ENCODE peak calls at places on chromosomes 1 and 21, in eight cellular contexts. Y is NCI-H2107; Z is T47D; L is stimulated activated naive CD8-positive, alpha-beta T cell treated with anti-CD3 and anti-CD28 coated beads, Interleukin-15, amount 100 ng/mL, for 72 hours; T is HTR-8/SVneo; O is G401; E is M059J; A is T-helper 17 cell. U is an unnamed sample.
A peak's percentile ranks its signal among the peaks of the same experiment; 100 is the strongest.

GRCh38 chr1:59415876-59416275 is 119.0 kb downstream of the FGGY start:
- DNase-seq in Y (no peak), Z (no peak), L (no peak), T (no peak), O (no peak), E (peak; percentile 57), A (no peak), U (no peak)

GRCh38 chr21:16279658-16280581 is 550.1 kb downstream of the USP25 start:
- DNase-seq in Y (no peak), Z (peak; percentile 25), L (no peak), T (no peak), O (peak; percentile 62), E (peak; percentile 50), A (no peak), U (peak; percentile 100)

GRCh38 chr1:25710583-25711347 is 89.2 kb upstream of the SELENON start:
- DNase-seq in Y (no peak), Z (no peak), L (no peak), T (no peak), O (no peak), E (peak; percentile 16), A (no peak), U (no peak)

GRCh38 chr1:8407652-8408051 is 89.7 kb downstream of the SLC45A1 start:
- DNase-seq in Y (no peak), Z (no peak), L (no peak), T (no peak), O (no peak), E (no peak), A (no peak), U (no peak)

GRCh38 chr1:203765029-203765837 is at the start of gene LAX1:
- DNase-seq in Y (no peak), Z (no peak), L (peak; percentile 86), T (no peak), O (no peak), E (no peak), A (peak; percentile 13), U (no peak)

GRCh38 chr1:2499986-2500596 is 24.0 kb downstream of the PLCH2 start:
- DNase-seq in Y (no peak), Z (no peak), L (peak; percentile 38), T (no peak), O (no peak), E (no peak), A (no peak), U (no peak)

GRCh38 chr21:34513109-34513675 is 1.2 kb upstream of the KCNE1 start:
- DNase-seq in Y (no peak), Z (no peak), L (no peak), T (no peak), O (no peak), E (no peak), A (no peak), U (no peak)

GRCh38 chr1:34578306-34578705 is 176.5 kb upstream of the GJB5 start:
- DNase-seq in Y (no peak), Z (no peak), L (no peak), T (no peak), O (no peak), E (no peak), A (no peak), U (no peak)

GRCh38 chr1:218312509-218312908 is 27.4 kb downstream of the RRP15 start:
- DNase-seq in Y (no peak), Z (no peak), L (no peak), T (no peak), O (no peak), E (peak; percentile 32), A (no peak), U (no peak)

GRCh38 chr1:164704954-164705353 is 146.0 kb downstream of the PBX1 start:
- DNase-seq in Y (no peak), Z (no peak), L (no peak), T (no peak), O (no peak), E (no peak), A (no peak), U (no peak)

GRCh38 chr1:2322593-2323295 is 68.6 kb downstream of the MORN1 start:
- DNase-seq in Y (no peak), Z (no peak), L (no peak), T (no peak), O (no peak), E (no peak), A (no peak), U (no peak)

GRCh38 chr1:222606757-222607156 is 11.1 kb upstream of the MIA3 start:
- DNase-seq in Y (no peak), Z (no peak), L (no peak), T (no peak), O (no peak), E (no peak), A (no peak), U (no peak)

GRCh38 chr21:17334478-17334877 is 178.4 kb upstream of the CXADR start:
- DNase-seq in Y (no peak), Z (no peak), L (no peak), T (no peak), O (no peak), E (no peak), A (no peak), U (no peak)

GRCh38 chr1:46173361-46173856 is 1.5 kb upstream of the TSPAN1 start:
- DNase-seq in Y (peak; percentile 36), Z (no peak), L (no peak), T (no peak), O (peak; percentile 96), E (peak; percentile 50), A (no peak), U (no peak)

GRCh38 chr1:25797939-25798338 is 2.1 kb upstream of the SELENON start:
- DNase-seq in Y (no peak), Z (peak; percentile 46), L (peak; percentile 50), T (peak; percentile 32), O (no peak), E (peak; percentile 38), A (no peak), U (no peak)

GRCh38 chr1:210151063-210151672 is 81.4 kb upstream of the SERTAD4 start:
- DNase-seq in Y (no peak), Z (peak; percentile 33), L (no peak), T (no peak), O (no peak), E (no peak), A (no peak), U (no peak)

GRCh38 chr1:46020005-46020404 is 112.4 kb downstream of the PIK3R3 start:
- DNase-seq in Y (no peak), Z (no peak), L (no peak), T (no peak), O (no peak), E (no peak), A (no peak), U (no peak)

GRCh38 chr1:113191579-113192076 is 118.6 kb downstream of the LRIG2 start:
- DNase-seq in Y (no peak), Z (no peak), L (no peak), T (no peak), O (no peak), E (peak; percentile 44), A (no peak), U (no peak)

GRCh38 chr1:111139234-111139955 is 498 bp downstream of the DRAM2 start:
- DNase-seq in Y (peak; percentile 28), Z (peak; percentile 60), L (no peak), T (peak; percentile 25), O (peak; percentile 78), E (peak; percentile 80), A (peak; percentile 53), U (peak; percentile 47)

GRCh38 chr1:27992271-27992670 is 32.5 kb downstream of the XKR8 start:
- DNase-seq in Y (no peak), Z (no peak), L (peak; percentile 40), T (no peak), O (no peak), E (no peak), A (peak; percentile 17), U (no peak)

GRCh38 chr1:76507376-76507775 is 359.9 kb upstream of the ST6GALNAC5 start:
- DNase-seq in Y (no peak), Z (no peak), L (no peak), T (no peak), O (no peak), E (no peak), A (no peak), U (no peak)

GRCh38 chr21:45164124-45164511 is 89.7 kb downstream of the ADARB1 start:
- DNase-seq in Y (no peak), Z (no peak), L (no peak), T (no peak), O (no peak), E (no peak), A (no peak), U (no peak)

GRCh38 chr1:21816602-21817302 is 4.7 kb downstream of the LDLRAD2 start:
- DNase-seq in Y (no peak), Z (no peak), L (no peak), T (peak; percentile 54), O (no peak), E (peak; percentile 85), A (no peak), U (no peak)

GRCh38 chr21:15754640-15755039 is 24.9 kb downstream of the USP25 start:
- DNase-seq in Y (no peak), Z (no peak), L (no peak), T (no peak), O (no peak), E (peak; percentile 34), A (no peak), U (no peak)

GRCh38 chr1:17122449-17123194 is 3.4 kb upstream of the PADI2 start:
- DNase-seq in Y (no peak), Z (no peak), L (no peak), T (no peak), O (no peak), E (peak; percentile 67), A (no peak), U (no peak)

GRCh38 chr1:192002063-192002462 is 156.2 kb upstream of the RGS18 start:
- DNase-seq in Y (no peak), Z (no peak), L (no peak), T (no peak), O (no peak), E (no peak), A (no peak), U (no peak)

GRCh38 chr1:151966061-151966460 is 27.6 kb downstream of the S100A10 start:
- DNase-seq in Y (no peak), Z (no peak), L (no peak), T (no peak), O (no peak), E (no peak), A (no peak), U (no peak)

GRCh38 chr21:42583150-42583991 is 69.7 kb downstream of the SLC37A1 start:
- DNase-seq in Y (no peak), Z (no peak), L (no peak), T (no peak), O (no peak), E (no peak), A (no peak), U (no peak)

GRCh38 chr1:3432306-3432705 is 22.2 kb upstream of the ARHGEF16 start:
- DNase-seq in Y (no peak), Z (no peak), L (no peak), T (no peak), O (no peak), E (no peak), A (no peak), U (no peak)

GRCh38 chr1:198726455-198726854 is 87.6 kb downstream of the PTPRC start:
- DNase-seq in Y (no peak), Z (no peak), L (no peak), T (no peak), O (no peak), E (peak; percentile 26), A (no peak), U (no peak)

GRCh38 chr1:212554401-212554800 is 54.2 kb upstream of the ATF3 start:
- DNase-seq in Y (no peak), Z (no peak), L (no peak), T (no peak), O (no peak), E (peak; percentile 57), A (no peak), U (no peak)

GRCh38 chr1:22105611-22106207 is 37.2 kb downstream of the WNT4 start:
- DNase-seq in Y (peak; percentile 45), Z (peak; percentile 63), L (no peak), T (peak; percentile 46), O (peak; percentile 67), E (peak; percentile 63), A (no peak), U (peak; percentile 69)

GRCh38 chr1:153888518-153888917 is 34.3 kb downstream of the GATAD2B start:
- DNase-seq in Y (no peak), Z (no peak), L (no peak), T (no peak), O (no peak), E (no peak), A (no peak), U (no peak)

GRCh38 chr1:198258491-198258890 is 101.7 kb downstream of the NEK7 start:
- DNase-seq in Y (no peak), Z (no peak), L (no peak), T (no peak), O (no peak), E (peak; percentile 90), A (no peak), U (no peak)